ENCODE peak calls at places on chromosomes 13 and 19, in four cellular contexts. S, Z, J and R are unnamed samples.

GRCh38 chr19:1221141-1221903 is 15.7 kb downstream of the STK11 start:
- DNase-seq in S (peak), Z (no peak), J (no peak), R (no peak)

GRCh38 chr19:30670562-30671513 is 298.7 kb downstream of the ZNF536 start:
- DNase-seq in S (no peak), Z (no peak), J (no peak), R (no peak)

GRCh38 chr19:6712692-6713670 is 7.5 kb downstream of the C3 start:
- DNase-seq in S (no peak), Z (no peak), J (no peak), R (no peak)

GRCh38 chr19:6610934-6611370 is 20.0 kb upstream of the CD70 start:
- DNase-seq in S (peak), Z (no peak), J (no peak), R (no peak)

GRCh38 chr13:18949970-18950369 is 231.7 kb downstream of the TUBA3C start:
- DNase-seq in S (no peak), Z (no peak), J (no peak), R (no peak)

GRCh38 chr19:5765220-5765619 is 19.3 kb downstream of the PRR22 start:
- DNase-seq in S (no peak), Z (no peak), J (no peak), R (no peak)

GRCh38 chr13:113669871-113670341 is 2.9 kb downstream of the GRK1 start:
- DNase-seq in S (no peak), Z (no peak), J (no peak), R (peak)

GRCh38 chr13:46075811-46076210 is 23.3 kb upstream of the ZC3H13 start:
- DNase-seq in S (no peak), Z (no peak), J (no peak), R (no peak)

GRCh38 chr19:55265173-55265572 is 6.4 kb upstream of the PPP6R1 start:
- DNase-seq in S (no peak), Z (no peak), J (no peak), R (no peak)

GRCh38 chr13:75636339-75637095 is 387 bp downstream of the LMO7 start:
- DNase-seq in S (peak), Z (no peak), J (no peak), R (peak)

GRCh38 chr19:54551293-54551692 is 22.3 kb upstream of the LILRA2 start:
- DNase-seq in S (no peak), Z (no peak), J (no peak), R (no peak)

GRCh38 chr13:62747152-62747551 is 1331.5 kb upstream of the PCDH20 start:
- DNase-seq in S (peak), Z (no peak), J (no peak), R (no peak)

GRCh38 chr19:48501961-48502719 is 9.5 kb downstream of the LMTK3 start:
- DNase-seq in S (no peak), Z (peak), J (peak), R (peak)

GRCh38 chr19:35291916-35292315 is at the start of gene MAG:
- DNase-seq in S (no peak), Z (no peak), J (no peak), R (no peak)

GRCh38 chr19:46489445-46490272 is 6.0 kb downstream of the PNMA8B start:
- DNase-seq in S (peak), Z (no peak), J (no peak), R (no peak)

GRCh38 chr13:41231025-41231677 is 32.2 kb downstream of the MTRF1 start:
- DNase-seq in S (no peak), Z (no peak), J (no peak), R (no peak)

GRCh38 chr19:6425732-6426686 is 1.4 kb upstream of the KHSRP start:
- DNase-seq in S (no peak), Z (no peak), J (no peak), R (no peak)

GRCh38 chr13:93805736-93806135 is 579.1 kb downstream of the GPC6 start:
- DNase-seq in S (no peak), Z (no peak), J (no peak), R (no peak)

GRCh38 chr19:18798384-18799352 is 7.6 kb upstream of the COMP start:
- DNase-seq in S (no peak), Z (no peak), J (no peak), R (no peak)

GRCh38 chr13:102900193-102900608 is 54.4 kb downstream of the ERCC5 start:
- DNase-seq in S (no peak), Z (no peak), J (no peak), R (no peak)

GRCh38 chr13:73204916-73205315 is 146.1 kb downstream of the KLF5 start:
- DNase-seq in S (no peak), Z (no peak), J (no peak), R (no peak)

GRCh38 chr13:102235689-102236088 is 166.2 kb downstream of the FGF14 start:
- DNase-seq in S (no peak), Z (no peak), J (no peak), R (no peak)

GRCh38 chr13:97567510-97568243 is 133.7 kb downstream of the RAP2A start:
- DNase-seq in S (peak), Z (peak), J (peak), R (no peak)

GRCh38 chr19:35903550-35904179 is 1.3 kb downstream of the HCST start:
- DNase-seq in S (peak), Z (peak), J (no peak), R (peak)

GRCh38 chr19:16584825-16585801 is 12.9 kb upstream of the SLC35E1 start:
- DNase-seq in S (no peak), Z (no peak), J (no peak), R (peak)

GRCh38 chr19:23222998-23223652 is 27.1 kb downstream of the ZNF724 start:
- DNase-seq in S (no peak), Z (no peak), J (no peak), R (no peak)

GRCh38 chr19:31783592-31783991 is 434.4 kb upstream of the TSHZ3 start:
- DNase-seq in S (no peak), Z (no peak), J (peak), R (no peak)

GRCh38 chr13:99282264-99283231 is 24.4 kb upstream of the GPR18 start:
- DNase-seq in S (no peak), Z (no peak), J (no peak), R (no peak)

GRCh38 chr19:42179501-42179817 is 38.0 kb downstream of the DEDD2 start:
- DNase-seq in S (no peak), Z (no peak), J (no peak), R (no peak)

GRCh38 chr19:49929121-49929610 is at the start of the genes ATF5 and NUP62:
- DNase-seq in S (peak), Z (peak), J (no peak), R (peak)

GRCh38 chr19:50214699-50215543 is 11.5 kb downstream of the MYH14 start:
- DNase-seq in S (no peak), Z (peak), J (no peak), R (no peak)

GRCh38 chr19:49502866-49503581 is 6.8 kb downstream of the RPS11 start:
- DNase-seq in S (peak), Z (peak), J (no peak), R (no peak)

GRCh38 chr13:20305587-20305986 is 73.5 kb upstream of the GJB6 start:
- DNase-seq in S (no peak), Z (no peak), J (no peak), R (no peak)
- TF ChIP-seq CTCF in S (no peak), Z (no peak), J (no peak), R (no peak)

GRCh38 chr19:29290853-29291252 is 77.9 kb upstream of the UQCRFS1 start:
- DNase-seq in S (no peak), Z (no peak), J (no peak), R (no peak)
- TF ChIP-seq CTCF in S (no peak), Z (no peak), J (no peak), R (no peak)

GRCh38 chr13:28638756-28639155 is 20.2 kb upstream of the POMP start:
- DNase-seq in S (no peak), Z (no peak), J (no peak), R (no peak)
- TF ChIP-seq CTCF in S (no peak), Z (no peak), J (no peak), R (no peak)

GRCh38 chr13:29428992-29429315 is 166.5 kb downstream of the SLC7A1 start:
- DNase-seq in S (no peak), Z (no peak), J (no peak), R (no peak)
- TF ChIP-seq CTCF in S (no peak), Z (no peak), J (no peak), R (no peak)

GRCh38 chr19:28556371-28556770 is 656.6 kb downstream of the UQCRFS1 start:
- DNase-seq in S (no peak), Z (no peak), J (no peak), R (no peak)

GRCh38 chr19:28555317-28555716 is 657.6 kb downstream of the UQCRFS1 start:
- DNase-seq in S (no peak), Z (no peak), J (no peak), R (no peak)

GRCh38 chr19:28563964-28564914 is 648.7 kb downstream of the UQCRFS1 start:
- DNase-seq in S (no peak), Z (no peak), J (no peak), R (no peak)

GRCh38 chr19:28558783-28559182 is 654.2 kb downstream of the UQCRFS1 start:
- DNase-seq in S (no peak), Z (no peak), J (no peak), R (no peak)

GRCh38 chr19:28560786-28561185 is 652.2 kb downstream of the UQCRFS1 start:
- DNase-seq in S (no peak), Z (no peak), J (no peak), R (no peak)
- TF ChIP-seq CTCF in S (no peak), Z (no peak), J (no peak), R (no peak)

GRCh38 chr19:3039641-3040077 is 10.6 kb upstream of the TLE2 start:
- DNase-seq in S (no peak), Z (no peak), J (no peak), R (no peak)
- TF ChIP-seq CTCF in S (no peak), Z (no peak), J (no peak), R (no peak)

GRCh38 chr13:22801402-22802003 is 379.3 kb upstream of the SGCG start:
- DNase-seq in S (peak), Z (no peak), J (no peak), R (no peak)
- TF ChIP-seq CTCF in S (peak), Z (no peak), J (peak), R (no peak)

GRCh38 chr13:92354583-92354982 is 872.0 kb upstream of the GPC6 start:
- DNase-seq in S (no peak), Z (no peak), J (no peak), R (no peak)

DNA sequence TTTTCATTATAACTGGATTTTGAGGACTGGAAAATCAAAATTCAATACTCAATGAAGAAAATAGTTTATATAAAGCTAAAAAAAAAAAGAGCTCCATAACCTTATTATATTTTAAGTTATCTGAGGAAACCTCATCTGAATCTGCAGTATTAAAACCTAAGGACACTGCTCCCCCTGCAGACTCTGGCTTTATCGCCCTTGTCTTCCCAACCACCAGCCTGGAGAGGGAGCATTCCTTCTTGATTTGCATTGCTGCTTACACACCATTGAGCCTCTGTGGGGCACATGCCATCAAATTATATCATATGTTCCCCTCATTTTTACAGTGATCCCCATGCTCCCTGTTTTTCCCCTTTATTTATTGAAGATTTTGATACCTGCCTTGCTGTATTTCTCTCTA is 871.4 kb upstream of the GPC6 start:
- DNase-seq in S (peak), Z (no peak), J (peak), R (no peak)
- TF ChIP-seq CTCF in S (peak), Z (no peak), J (peak), R (no peak)